ENCODE peak calls at places on chromosomes 7 and 10, in six cellular contexts. O is fibroblast of lung, J is GM06990, W is spleen, F is endothelial cell, G is progenitor cell of endocrine pancreas. T is an unnamed sample.
A peak's percentile ranks its signal among the peaks of the same experiment; 100 is the strongest.

GRCh38 chr10:122368502-122369254 is 5.8 kb upstream of the PLEKHA1 start:
- DNase-seq in O (no peak), J (no peak), W (no peak), F (no peak), G (no peak), T (no peak)

GRCh38 chr10:129193148-129193547 is 273.9 kb upstream of the MGMT start:
- DNase-seq in O (peak; percentile 6), J (no peak), W (no peak), F (no peak), G (no peak), T (no peak)

GRCh38 chr10:80472234-80473095 is 18.4 kb downstream of the TSPAN14 start:
- DNase-seq in O (peak; percentile 88), J (peak; percentile 67), W (no peak), F (no peak), G (no peak), T (peak; percentile 79)

GRCh38 chr7:20329389-20330175 is 1.1 kb upstream of the ITGB8 start:
- DNase-seq in O (peak; percentile 75), J (peak; percentile 58), W (peak; percentile 74), F (peak; percentile 47), G (peak; percentile 51), T (peak; percentile 66)

GRCh38 chr10:78224602-78225001 is 190.9 kb downstream of the RPS24 start:
- DNase-seq in O (no peak), J (no peak), W (no peak), F (no peak), G (no peak), T (no peak)

GRCh38 chr10:52653221-52653501 is 119.4 kb downstream of the MBL2 start:
- DNase-seq in O (no peak), J (no peak), W (no peak), F (no peak), G (no peak), T (no peak)

GRCh38 chr7:82404647-82405046 is 38.9 kb downstream of the CACNA2D1 start:
- DNase-seq in O (no peak), J (no peak), W (no peak), F (no peak), G (no peak), T (no peak)

GRCh38 chr10:110141747-110142625 is 65.4 kb upstream of the MXI1 start:
- DNase-seq in O (no peak), J (no peak), W (no peak), F (no peak), G (no peak), T (no peak)

GRCh38 chr7:32318300-32319018 is 171.7 kb downstream of the LSM5 start:
- DNase-seq in O (no peak), J (no peak), W (peak; percentile 76), F (no peak), G (no peak), T (no peak)

GRCh38 chr10:97234403-97234802 is 48.6 kb upstream of the SLIT1 start:
- DNase-seq in O (peak; percentile 67), J (no peak), W (no peak), F (peak; percentile 18), G (no peak), T (no peak)

GRCh38 chr10:102776779-102777417 is 33.1 kb downstream of the WBP1L start:
- DNase-seq in O (peak; percentile 96), J (no peak), W (no peak), F (peak; percentile 29), G (no peak), T (no peak)

GRCh38 chr10:42962120-42962901 is 114.6 kb upstream of the RET start:
- DNase-seq in O (no peak), J (no peak), W (peak; percentile 64), F (peak; percentile 2), G (peak; percentile 8), T (peak; percentile 12)

GRCh38 chr10:24762966-24763623 is 39.4 kb upstream of the ARHGAP21 start:
- DNase-seq in O (peak; percentile 11), J (no peak), W (no peak), F (no peak), G (no peak), T (no peak)

GRCh38 chr10:123135415-123136141 is at the start of gene HMX3:
- DNase-seq in O (peak; percentile 45), J (peak; percentile 91), W (no peak), F (no peak), G (no peak), T (peak; percentile 85)

GRCh38 chr10:15367296-15367830 is 3.7 kb downstream of the FAM171A1 start:
- DNase-seq in O (no peak), J (no peak), W (no peak), F (no peak), G (no peak), T (no peak)

GRCh38 chr10:44045020-44045419 is 339.9 kb downstream of the CXCL12 start:
- DNase-seq in O (no peak), J (no peak), W (no peak), F (no peak), G (no peak), T (no peak)

GRCh38 chr7:101950450-101951119 is 133.2 kb downstream of the CUX1 start:
- DNase-seq in O (peak; percentile 90), J (no peak), W (no peak), F (no peak), G (no peak), T (no peak)

GRCh38 chr10:44636625-44637024 is 251.7 kb upstream of the CXCL12 start:
- DNase-seq in O (no peak), J (no peak), W (no peak), F (no peak), G (no peak), T (no peak)

GRCh38 chr7:40597517-40597916 is 462.7 kb downstream of the SUGCT start:
- DNase-seq in O (no peak), J (no peak), W (no peak), F (no peak), G (no peak), T (no peak)

GRCh38 chr10:102815790-102816549 is 21.2 kb downstream of the CYP17A1 start:
- DNase-seq in O (peak; percentile 91), J (no peak), W (no peak), F (no peak), G (no peak), T (no peak)

GRCh38 chr10:109723305-109723704 is 200.0 kb downstream of the XPNPEP1 start:
- DNase-seq in O (no peak), J (no peak), W (no peak), F (no peak), G (no peak), T (no peak)

GRCh38 chr7:111803015-111803758 is 240.9 kb upstream of the IMMP2L start:
- DNase-seq in O (no peak), J (no peak), W (no peak), F (no peak), G (no peak), T (no peak)

GRCh38 chr7:35465791-35466336 is 212.0 kb upstream of the TBX20 start:
- DNase-seq in O (no peak), J (no peak), W (no peak), F (no peak), G (no peak), T (no peak)

GRCh38 chr7:28096713-28097112 is 83.9 kb downstream of the JAZF1 start:
- DNase-seq in O (peak; percentile 81), J (peak; percentile 3), W (no peak), F (peak; percentile 58), G (no peak), T (peak; percentile 66)

GRCh38 chr10:15472431-15473400 is 101.6 kb upstream of the FAM171A1 start:
- DNase-seq in O (peak; percentile 74), J (no peak), W (no peak), F (no peak), G (no peak), T (no peak)

GRCh38 chr7:28630350-28630749 is 218.0 kb downstream of the CREB5 start:
- DNase-seq in O (peak; percentile 30), J (no peak), W (no peak), F (no peak), G (no peak), T (no peak)

GRCh38 chr10:132634947-132635271 is 97.3 kb downstream of the INPP5A start:
- DNase-seq in O (no peak), J (no peak), W (no peak), F (no peak), G (no peak), T (no peak)

GRCh38 chr10:132639470-132639869 is 101.9 kb downstream of the INPP5A start:
- DNase-seq in O (no peak), J (no peak), W (no peak), F (no peak), G (no peak), T (no peak)

GRCh38 chr10:132638130-132638515 is 100.5 kb downstream of the INPP5A start:
- DNase-seq in O (no peak), J (no peak), W (peak; percentile 64), F (no peak), G (no peak), T (no peak)

GRCh38 chr10:132636358-132636757 is 98.8 kb downstream of the INPP5A start:
- DNase-seq in O (no peak), J (no peak), W (peak; percentile 46), F (no peak), G (no peak), T (no peak)

GRCh38 chr10:132637477-132638129 is 100.0 kb downstream of the INPP5A start:
- DNase-seq in O (peak; percentile 78), J (no peak), W (peak; percentile 61), F (peak; percentile 37), G (no peak), T (peak; percentile 84)
- TF ChIP-seq CTCF in O (peak; percentile 76), J (peak; percentile 67), W (peak; percentile 94), F (peak; percentile 53), G (peak; percentile 74), T (peak; percentile 64)

DNA sequence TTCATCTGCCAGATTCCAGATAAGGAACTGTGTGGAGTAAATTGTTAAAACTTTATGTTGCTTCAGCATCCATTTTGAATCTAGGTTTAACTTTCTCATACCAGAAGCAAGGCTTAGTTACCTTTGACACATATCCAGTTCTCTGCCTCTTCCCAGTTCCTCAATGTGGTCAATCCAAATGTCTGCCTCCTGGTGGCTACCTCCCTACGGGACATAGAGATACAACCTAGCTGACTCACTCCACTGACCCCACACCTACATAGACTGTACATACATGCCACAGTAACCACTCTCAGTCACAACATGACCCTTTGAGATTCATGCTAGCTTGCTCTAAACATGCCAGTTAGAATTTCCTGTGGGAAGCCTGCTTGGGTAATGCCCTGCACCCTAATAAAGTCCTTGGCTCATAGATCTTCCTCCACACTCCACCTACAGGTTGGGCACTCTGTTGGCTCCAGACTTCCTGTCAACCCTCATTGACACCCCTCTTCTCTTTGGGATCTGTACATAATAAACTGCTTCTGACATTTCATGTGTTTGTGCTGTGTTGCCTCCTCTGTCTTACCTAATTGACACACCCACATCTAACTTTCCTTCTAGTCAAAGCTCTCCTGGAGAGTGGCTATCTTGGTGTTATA is 278.1 kb downstream of the HTR7 start:
- DNase-seq in O (peak; percentile 60), J (no peak), W (no peak), F (peak; percentile 9), G (no peak), T (no peak)
- TF ChIP-seq CTCF in O (peak; percentile 35), J (no peak), W (no peak), F (peak; percentile 18), G (peak; percentile 24), T (no peak)

GRCh38 chr7:151864081-151864480 is 12.8 kb downstream of the PRKAG2 start:
- DNase-seq in O (no peak), J (no peak), W (peak; percentile 70), F (no peak), G (no peak), T (no peak)
- TF ChIP-seq CTCF in O (no peak), J (no peak), W (no peak), F (no peak), G (no peak), T (no peak)

DNA sequence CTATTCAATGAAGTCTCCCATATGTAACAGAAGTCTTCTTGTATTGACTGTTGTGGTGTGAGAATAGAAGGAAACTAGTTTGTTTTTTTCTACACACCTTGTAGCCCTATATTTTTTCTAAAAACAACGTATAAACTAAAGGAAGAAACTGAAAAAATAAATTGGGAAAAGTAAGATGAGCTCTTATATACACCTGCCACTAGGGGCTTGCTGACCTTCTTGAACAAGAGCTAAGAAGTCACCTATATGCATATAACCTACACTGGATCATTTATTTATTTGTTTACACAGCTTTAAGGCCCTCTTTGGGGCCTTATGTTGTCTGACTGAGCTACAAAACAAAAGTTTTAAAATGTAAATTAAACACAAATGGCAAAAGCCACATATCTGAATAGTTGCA is 383.0 kb downstream of the HPSE2 start:
- DNase-seq in O (no peak), J (no peak), W (no peak), F (no peak), G (no peak), T (no peak)
- TF ChIP-seq CTCF in O (peak; percentile 25), J (peak; percentile 33), W (no peak), F (peak; percentile 53), G (peak; percentile 43), T (no peak)